ENCODE peak calls at places on chromosomes 16 and 17, in nine cellular contexts. F is SK-MEL-5; I is WTC11; O is NCI-H1436 treated with DMSO at 0.1 percent for 48 hours; X is fibroblast of pulmonary artery; L is activated effector memory CD4-positive, alpha-beta T cell treated with anti-CD3 and anti-CD28 coated beads, Interleukin-2, amount 50 U/mL, for 16 hours; Y is NCI-H526; G is sciatic nerve; Z is Calu3. K is an unnamed sample.

GRCh38 chr16:49048557-49048956 is 233.1 kb downstream of the CBLN1 start:
- DNase-seq in F (peak), I (no peak), O (no peak), X (peak), L (no peak), Y (no peak), G (no peak), Z (no peak), K (no peak)

GRCh38 chr17:74452027-74452840 is 14.2 kb upstream of the CD300A start:
- DNase-seq in F (no peak), I (no peak), O (no peak), X (no peak), L (no peak), Y (no peak), G (no peak), Z (no peak), K (peak)

GRCh38 chr16:31033709-31034492 is 543 bp downstream of the STX4 start:
- DNase-seq in F (peak), I (peak), O (peak), X (peak), L (peak), Y (peak), G (peak), Z (peak), K (peak)

GRCh38 chr17:40290629-40291296 is 3.1 kb downstream of the CDC6 start:
- DNase-seq in F (peak), I (no peak), O (peak), X (peak), L (peak), Y (peak), G (no peak), Z (peak), K (peak)

GRCh38 chr17:66964930-66965800 is 658 bp downstream of the CACNG4 start:
- DNase-seq in F (no peak), I (peak), O (no peak), X (no peak), L (no peak), Y (no peak), G (no peak), Z (peak), K (peak)

GRCh38 chr17:73551756-73552155 is 92.5 kb downstream of the SDK2 start:
- DNase-seq in F (peak), I (peak), O (no peak), X (no peak), L (no peak), Y (no peak), G (no peak), Z (no peak), K (peak)

GRCh38 chr17:2647961-2648360 is 54.5 kb downstream of the PAFAH1B1 start:
- DNase-seq in F (no peak), I (no peak), O (no peak), X (no peak), L (no peak), Y (no peak), G (no peak), Z (no peak), K (no peak)

GRCh38 chr17:74213897-74214386 is 571 bp downstream of the TTYH2 start:
- DNase-seq in F (no peak), I (no peak), O (no peak), X (no peak), L (no peak), Y (no peak), G (peak), Z (no peak), K (peak)

GRCh38 chr17:1894753-1895339 is 65.0 kb downstream of the RPA1 start:
- DNase-seq in F (no peak), I (no peak), O (no peak), X (no peak), L (no peak), Y (no peak), G (peak), Z (no peak), K (no peak)

GRCh38 chr17:73933871-73934270 is 269.6 kb upstream of the RPL38 start:
- DNase-seq in F (peak), I (no peak), O (no peak), X (no peak), L (no peak), Y (no peak), G (no peak), Z (no peak), K (peak)

GRCh38 chr17:7836596-7837374 is 2.8 kb downstream of the KDM6B start:
- DNase-seq in F (peak), I (peak), O (peak), X (peak), L (peak), Y (peak), G (peak), Z (peak), K (peak)

GRCh38 chr17:30429155-30429554 is 48.1 kb upstream of the GOSR1 start:
- DNase-seq in F (no peak), I (no peak), O (no peak), X (peak), L (no peak), Y (no peak), G (no peak), Z (no peak), K (no peak)

GRCh38 chr17:72343911-72344310 is 223.1 kb downstream of the SOX9 start:
- DNase-seq in F (no peak), I (no peak), O (no peak), X (no peak), L (no peak), Y (no peak), G (peak), Z (no peak), K (no peak)

GRCh38 chr17:46722662-46723285 is 95.7 kb downstream of the WNT3 start:
- DNase-seq in F (no peak), I (no peak), O (no peak), X (no peak), L (no peak), Y (peak), G (no peak), Z (no peak), K (no peak)

GRCh38 chr16:3173892-3174617 is 13.9 kb upstream of the OR1F1 start:
- DNase-seq in F (peak), I (peak), O (no peak), X (no peak), L (no peak), Y (peak), G (no peak), Z (peak), K (peak)

GRCh38 chr17:64180089-64180488 is 50.1 kb upstream of the ERN1 start:
- DNase-seq in F (no peak), I (no peak), O (no peak), X (peak), L (no peak), Y (no peak), G (no peak), Z (no peak), K (no peak)

GRCh38 chr17:42997390-42997983 is 732 bp upstream of the RPL27 start:
- DNase-seq in F (no peak), I (no peak), O (no peak), X (no peak), L (no peak), Y (no peak), G (no peak), Z (no peak), K (peak)

GRCh38 chr17:30829022-30829421 is 2.7 kb upstream of the ATAD5 start:
- DNase-seq in F (no peak), I (no peak), O (no peak), X (no peak), L (no peak), Y (peak), G (no peak), Z (no peak), K (no peak)

GRCh38 chr16:9763505-9763904 is 418.7 kb downstream of the GRIN2A start:
- DNase-seq in F (no peak), I (no peak), O (no peak), X (no peak), L (no peak), Y (no peak), G (no peak), Z (no peak), K (peak)

GRCh38 chr16:56191807-56192643 is 736 bp downstream of the GNAO1 start:
- DNase-seq in F (no peak), I (no peak), O (no peak), X (no peak), L (peak), Y (no peak), G (no peak), Z (no peak), K (peak)

GRCh38 chr16:52482916-52483315 is 64.0 kb downstream of the TOX3 start:
- DNase-seq in F (no peak), I (no peak), O (no peak), X (no peak), L (no peak), Y (no peak), G (no peak), Z (no peak), K (no peak)

GRCh38 chr17:49225554-49226236 is 4.9 kb downstream of the PHOSPHO1 start:
- DNase-seq in F (no peak), I (no peak), O (no peak), X (no peak), L (no peak), Y (no peak), G (no peak), Z (no peak), K (peak)

K was measured in endodermal cell.